ENCODE peak calls at places on chromosomes 12 and 14, in seven cellular contexts. One of them, this sample, is unnamed.

GRCh38 chr12:75661927-75662326 is 150.5 kb upstream of the KRR1 start:
- DNase-seq in stimulated activated CD4-positive, alpha-beta T cell treated with anti-CD3 and anti-CD28 coated beads, Interleukin-15, amount 100 ng/mL, for 1 hour: no peak
- DNase-seq in Right ventricle myocardium inferior: no peak
- DNase-seq in glutamatergic neuron: no peak
- DNase-seq in mucosa of descending colon: no peak
- DNase-seq in posterior vena cava: no peak
- DNase-seq in fibroblast of villous mesenchyme: peak; percentile 56
- DNase-seq in this sample: no peak

GRCh38 chr14:89625988-89626806 is 209.2 kb upstream of the FOXN3 start:
- DNase-seq in stimulated activated CD4-positive, alpha-beta T cell treated with anti-CD3 and anti-CD28 coated beads, Interleukin-15, amount 100 ng/mL, for 1 hour: no peak
- DNase-seq in Right ventricle myocardium inferior: no peak
- DNase-seq in glutamatergic neuron: no peak
- DNase-seq in mucosa of descending colon: no peak
- DNase-seq in posterior vena cava: no peak
- DNase-seq in fibroblast of villous mesenchyme: no peak
- DNase-seq in this sample: no peak

GRCh38 chr12:124379938-124380754 is 85.3 kb downstream of the RFLNA start:
- DNase-seq in stimulated activated CD4-positive, alpha-beta T cell treated with anti-CD3 and anti-CD28 coated beads, Interleukin-15, amount 100 ng/mL, for 1 hour: no peak
- DNase-seq in Right ventricle myocardium inferior: peak; percentile 85
- DNase-seq in glutamatergic neuron: no peak
- DNase-seq in mucosa of descending colon: no peak
- DNase-seq in posterior vena cava: peak; percentile 94
- DNase-seq in fibroblast of villous mesenchyme: peak; percentile 89
- DNase-seq in this sample: peak; percentile 59

GRCh38 chr14:22791302-22791701 is 23.9 kb downstream of the SLC7A7 start:
- DNase-seq in stimulated activated CD4-positive, alpha-beta T cell treated with anti-CD3 and anti-CD28 coated beads, Interleukin-15, amount 100 ng/mL, for 1 hour: no peak
- DNase-seq in Right ventricle myocardium inferior: no peak
- DNase-seq in glutamatergic neuron: no peak
- DNase-seq in mucosa of descending colon: no peak
- DNase-seq in posterior vena cava: no peak
- DNase-seq in fibroblast of villous mesenchyme: peak; percentile 74
- DNase-seq in this sample: no peak

GRCh38 chr12:3152892-3153291 is 75.7 kb downstream of the TSPAN9 start:
- DNase-seq in stimulated activated CD4-positive, alpha-beta T cell treated with anti-CD3 and anti-CD28 coated beads, Interleukin-15, amount 100 ng/mL, for 1 hour: no peak
- DNase-seq in Right ventricle myocardium inferior: no peak
- DNase-seq in glutamatergic neuron: no peak
- DNase-seq in mucosa of descending colon: no peak
- DNase-seq in posterior vena cava: no peak
- DNase-seq in fibroblast of villous mesenchyme: no peak
- DNase-seq in this sample: no peak

GRCh38 chr12:2691340-2692111 is 103.2 kb upstream of the FKBP4 start:
- DNase-seq in stimulated activated CD4-positive, alpha-beta T cell treated with anti-CD3 and anti-CD28 coated beads, Interleukin-15, amount 100 ng/mL, for 1 hour: peak; percentile 30
- DNase-seq in Right ventricle myocardium inferior: no peak
- DNase-seq in glutamatergic neuron: peak; percentile 61
- DNase-seq in mucosa of descending colon: peak; percentile 30
- DNase-seq in posterior vena cava: no peak
- DNase-seq in fibroblast of villous mesenchyme: no peak
- DNase-seq in this sample: peak; percentile 41

GRCh38 chr12:81450920-81451739 is 308.0 kb downstream of the PPFIA2 start:
- DNase-seq in stimulated activated CD4-positive, alpha-beta T cell treated with anti-CD3 and anti-CD28 coated beads, Interleukin-15, amount 100 ng/mL, for 1 hour: no peak
- DNase-seq in Right ventricle myocardium inferior: no peak
- DNase-seq in glutamatergic neuron: peak; percentile 42
- DNase-seq in mucosa of descending colon: peak; percentile 59
- DNase-seq in posterior vena cava: no peak
- DNase-seq in fibroblast of villous mesenchyme: peak; percentile 65
- DNase-seq in this sample: peak; percentile 65

GRCh38 chr14:88841741-88842140 is 17.3 kb downstream of the TTC8 start:
- DNase-seq in stimulated activated CD4-positive, alpha-beta T cell treated with anti-CD3 and anti-CD28 coated beads, Interleukin-15, amount 100 ng/mL, for 1 hour: no peak
- DNase-seq in Right ventricle myocardium inferior: no peak
- DNase-seq in glutamatergic neuron: no peak
- DNase-seq in mucosa of descending colon: no peak
- DNase-seq in posterior vena cava: no peak
- DNase-seq in fibroblast of villous mesenchyme: peak; percentile 35
- DNase-seq in this sample: no peak

GRCh38 chr12:15495742-15496141 is 173.4 kb downstream of the PTPRO start:
- DNase-seq in stimulated activated CD4-positive, alpha-beta T cell treated with anti-CD3 and anti-CD28 coated beads, Interleukin-15, amount 100 ng/mL, for 1 hour: no peak
- DNase-seq in Right ventricle myocardium inferior: no peak
- DNase-seq in glutamatergic neuron: no peak
- DNase-seq in mucosa of descending colon: no peak
- DNase-seq in posterior vena cava: no peak
- DNase-seq in fibroblast of villous mesenchyme: no peak
- DNase-seq in this sample: no peak

GRCh38 chr12:6424008-6424347 is 20.8 kb upstream of the CD27 start:
- DNase-seq in stimulated activated CD4-positive, alpha-beta T cell treated with anti-CD3 and anti-CD28 coated beads, Interleukin-15, amount 100 ng/mL, for 1 hour: no peak
- DNase-seq in Right ventricle myocardium inferior: no peak
- DNase-seq in glutamatergic neuron: no peak
- DNase-seq in mucosa of descending colon: no peak
- DNase-seq in posterior vena cava: no peak
- DNase-seq in fibroblast of villous mesenchyme: no peak
- DNase-seq in this sample: no peak

GRCh38 chr14:68248481-68249255 is 429.1 kb downstream of the RAD51B start:
- DNase-seq in stimulated activated CD4-positive, alpha-beta T cell treated with anti-CD3 and anti-CD28 coated beads, Interleukin-15, amount 100 ng/mL, for 1 hour: no peak
- DNase-seq in Right ventricle myocardium inferior: peak; percentile 52
- DNase-seq in glutamatergic neuron: peak; percentile 20
- DNase-seq in mucosa of descending colon: no peak
- DNase-seq in posterior vena cava: no peak
- DNase-seq in fibroblast of villous mesenchyme: peak; percentile 83
- DNase-seq in this sample: no peak

GRCh38 chr12:7229741-7230140 is 40.3 kb downstream of the PEX5 start:
- DNase-seq in stimulated activated CD4-positive, alpha-beta T cell treated with anti-CD3 and anti-CD28 coated beads, Interleukin-15, amount 100 ng/mL, for 1 hour: no peak
- DNase-seq in Right ventricle myocardium inferior: no peak
- DNase-seq in glutamatergic neuron: no peak
- DNase-seq in mucosa of descending colon: no peak
- DNase-seq in posterior vena cava: no peak
- DNase-seq in fibroblast of villous mesenchyme: no peak
- DNase-seq in this sample: no peak

GRCh38 chr12:47797432-47797831 is 22.3 kb downstream of the HDAC7 start:
- DNase-seq in stimulated activated CD4-positive, alpha-beta T cell treated with anti-CD3 and anti-CD28 coated beads, Interleukin-15, amount 100 ng/mL, for 1 hour: no peak
- DNase-seq in Right ventricle myocardium inferior: no peak
- DNase-seq in glutamatergic neuron: no peak
- DNase-seq in mucosa of descending colon: peak; percentile 47
- DNase-seq in posterior vena cava: no peak
- DNase-seq in fibroblast of villous mesenchyme: no peak
- DNase-seq in this sample: no peak

GRCh38 chr12:97194551-97194950 is 268.1 kb upstream of the RMST start:
- DNase-seq in stimulated activated CD4-positive, alpha-beta T cell treated with anti-CD3 and anti-CD28 coated beads, Interleukin-15, amount 100 ng/mL, for 1 hour: no peak
- DNase-seq in Right ventricle myocardium inferior: no peak
- DNase-seq in glutamatergic neuron: no peak
- DNase-seq in mucosa of descending colon: no peak
- DNase-seq in posterior vena cava: no peak
- DNase-seq in fibroblast of villous mesenchyme: no peak
- DNase-seq in this sample: no peak

GRCh38 chr14:55131782-55132181 is 2.7 kb downstream of the LGALS3 start:
- DNase-seq in stimulated activated CD4-positive, alpha-beta T cell treated with anti-CD3 and anti-CD28 coated beads, Interleukin-15, amount 100 ng/mL, for 1 hour: no peak
- DNase-seq in Right ventricle myocardium inferior: no peak
- DNase-seq in glutamatergic neuron: no peak
- DNase-seq in mucosa of descending colon: peak; percentile 59
- DNase-seq in posterior vena cava: no peak
- DNase-seq in fibroblast of villous mesenchyme: peak; percentile 49
- DNase-seq in this sample: no peak

GRCh38 chr14:94471045-94471444 is 5.0 kb downstream of the SERPINA9 start:
- DNase-seq in stimulated activated CD4-positive, alpha-beta T cell treated with anti-CD3 and anti-CD28 coated beads, Interleukin-15, amount 100 ng/mL, for 1 hour: no peak
- DNase-seq in Right ventricle myocardium inferior: no peak
- DNase-seq in glutamatergic neuron: no peak
- DNase-seq in mucosa of descending colon: no peak
- DNase-seq in posterior vena cava: no peak
- DNase-seq in fibroblast of villous mesenchyme: no peak
- DNase-seq in this sample: no peak

GRCh38 chr14:55123101-55123500 is 6.0 kb upstream of the LGALS3 start:
- DNase-seq in stimulated activated CD4-positive, alpha-beta T cell treated with anti-CD3 and anti-CD28 coated beads, Interleukin-15, amount 100 ng/mL, for 1 hour: no peak
- DNase-seq in Right ventricle myocardium inferior: no peak
- DNase-seq in glutamatergic neuron: no peak
- DNase-seq in mucosa of descending colon: no peak
- DNase-seq in posterior vena cava: no peak
- DNase-seq in fibroblast of villous mesenchyme: peak; percentile 74
- DNase-seq in this sample: no peak

GRCh38 chr12:120529641-120530314 is 820 bp upstream of the COQ5 start:
- DNase-seq in stimulated activated CD4-positive, alpha-beta T cell treated with anti-CD3 and anti-CD28 coated beads, Interleukin-15, amount 100 ng/mL, for 1 hour: no peak
- DNase-seq in Right ventricle myocardium inferior: no peak
- DNase-seq in glutamatergic neuron: no peak
- DNase-seq in mucosa of descending colon: peak; percentile 56
- DNase-seq in posterior vena cava: no peak
- DNase-seq in fibroblast of villous mesenchyme: peak; percentile 70
- DNase-seq in this sample: peak; percentile 6

GRCh38 chr14:103519837-103520212 is 2.8 kb downstream of the CKB start:
- DNase-seq in stimulated activated CD4-positive, alpha-beta T cell treated with anti-CD3 and anti-CD28 coated beads, Interleukin-15, amount 100 ng/mL, for 1 hour: no peak
- DNase-seq in Right ventricle myocardium inferior: no peak
- DNase-seq in glutamatergic neuron: peak; percentile 54
- DNase-seq in mucosa of descending colon: no peak
- DNase-seq in posterior vena cava: peak; percentile 84
- DNase-seq in fibroblast of villous mesenchyme: no peak
- DNase-seq in this sample: no peak

GRCh38 chr14:76863724-76864407 is 37.7 kb downstream of the LRRC74A start:
- DNase-seq in stimulated activated CD4-positive, alpha-beta T cell treated with anti-CD3 and anti-CD28 coated beads, Interleukin-15, amount 100 ng/mL, for 1 hour: no peak
- DNase-seq in Right ventricle myocardium inferior: peak; percentile 86
- DNase-seq in glutamatergic neuron: no peak
- DNase-seq in mucosa of descending colon: peak; percentile 29
- DNase-seq in posterior vena cava: no peak
- DNase-seq in fibroblast of villous mesenchyme: no peak
- DNase-seq in this sample: peak; percentile 38

GRCh38 chr14:73878436-73878835 is 8.2 kb upstream of the ZNF410 start:
- DNase-seq in stimulated activated CD4-positive, alpha-beta T cell treated with anti-CD3 and anti-CD28 coated beads, Interleukin-15, amount 100 ng/mL, for 1 hour: no peak
- DNase-seq in Right ventricle myocardium inferior: no peak
- DNase-seq in glutamatergic neuron: no peak
- DNase-seq in mucosa of descending colon: no peak
- DNase-seq in posterior vena cava: no peak
- DNase-seq in fibroblast of villous mesenchyme: peak; percentile 69
- DNase-seq in this sample: no peak

GRCh38 chr12:2640709-2641108 is 154.1 kb upstream of the FKBP4 start:
- DNase-seq in stimulated activated CD4-positive, alpha-beta T cell treated with anti-CD3 and anti-CD28 coated beads, Interleukin-15, amount 100 ng/mL, for 1 hour: no peak
- DNase-seq in Right ventricle myocardium inferior: no peak
- DNase-seq in glutamatergic neuron: no peak
- DNase-seq in mucosa of descending colon: no peak
- DNase-seq in posterior vena cava: peak; percentile 94
- DNase-seq in fibroblast of villous mesenchyme: peak; percentile 84
- DNase-seq in this sample: no peak

GRCh38 chr14:88384653-88385205 is 728 bp upstream of the SPATA7 start:
- DNase-seq in stimulated activated CD4-positive, alpha-beta T cell treated with anti-CD3 and anti-CD28 coated beads, Interleukin-15, amount 100 ng/mL, for 1 hour: no peak
- DNase-seq in Right ventricle myocardium inferior: no peak
- DNase-seq in glutamatergic neuron: no peak
- DNase-seq in mucosa of descending colon: peak; percentile 21
- DNase-seq in posterior vena cava: no peak
- DNase-seq in fibroblast of villous mesenchyme: peak; percentile 6
- DNase-seq in this sample: no peak

GRCh38 chr12:4535092-4535491 is 3.6 kb upstream of the RAD51AP1 start:
- DNase-seq in stimulated activated CD4-positive, alpha-beta T cell treated with anti-CD3 and anti-CD28 coated beads, Interleukin-15, amount 100 ng/mL, for 1 hour: no peak
- DNase-seq in Right ventricle myocardium inferior: no peak
- DNase-seq in glutamatergic neuron: no peak
- DNase-seq in mucosa of descending colon: no peak
- DNase-seq in posterior vena cava: no peak
- DNase-seq in fibroblast of villous mesenchyme: no peak
- DNase-seq in this sample: no peak

GRCh38 chr14:101761881-101762529 is 496 bp downstream of the PPP2R5C start:
- DNase-seq in stimulated activated CD4-positive, alpha-beta T cell treated with anti-CD3 and anti-CD28 coated beads, Interleukin-15, amount 100 ng/mL, for 1 hour: peak; percentile 28
- DNase-seq in Right ventricle myocardium inferior: peak; percentile 80
- DNase-seq in glutamatergic neuron: peak; percentile 54
- DNase-seq in mucosa of descending colon: peak; percentile 67
- DNase-seq in posterior vena cava: no peak
- DNase-seq in fibroblast of villous mesenchyme: no peak
- DNase-seq in this sample: peak; percentile 36

GRCh38 chr14:60736494-60736893 is 1.9 kb downstream of the MNAT1 start:
- DNase-seq in stimulated activated CD4-positive, alpha-beta T cell treated with anti-CD3 and anti-CD28 coated beads, Interleukin-15, amount 100 ng/mL, for 1 hour: no peak
- DNase-seq in Right ventricle myocardium inferior: no peak
- DNase-seq in glutamatergic neuron: no peak
- DNase-seq in mucosa of descending colon: no peak
- DNase-seq in posterior vena cava: no peak
- DNase-seq in fibroblast of villous mesenchyme: peak; percentile 50
- DNase-seq in this sample: no peak

GRCh38 chr14:41718477-41719166 is 111.9 kb downstream of the LRFN5 start:
- DNase-seq in stimulated activated CD4-positive, alpha-beta T cell treated with anti-CD3 and anti-CD28 coated beads, Interleukin-15, amount 100 ng/mL, for 1 hour: no peak
- DNase-seq in Right ventricle myocardium inferior: no peak
- DNase-seq in glutamatergic neuron: no peak
- DNase-seq in mucosa of descending colon: no peak
- DNase-seq in posterior vena cava: no peak
- DNase-seq in fibroblast of villous mesenchyme: no peak
- DNase-seq in this sample: no peak

GRCh38 chr14:28097585-28097984 is 669.0 kb upstream of the FOXG1 start:
- DNase-seq in stimulated activated CD4-positive, alpha-beta T cell treated with anti-CD3 and anti-CD28 coated beads, Interleukin-15, amount 100 ng/mL, for 1 hour: no peak
- DNase-seq in Right ventricle myocardium inferior: no peak
- DNase-seq in glutamatergic neuron: no peak
- DNase-seq in mucosa of descending colon: no peak
- DNase-seq in posterior vena cava: no peak
- DNase-seq in fibroblast of villous mesenchyme: no peak
- DNase-seq in this sample: no peak

GRCh38 chr12:61524851-61525250 is 735.4 kb upstream of the USP15 start:
- DNase-seq in stimulated activated CD4-positive, alpha-beta T cell treated with anti-CD3 and anti-CD28 coated beads, Interleukin-15, amount 100 ng/mL, for 1 hour: no peak
- DNase-seq in Right ventricle myocardium inferior: no peak
- DNase-seq in glutamatergic neuron: no peak
- DNase-seq in mucosa of descending colon: no peak
- DNase-seq in posterior vena cava: no peak
- DNase-seq in fibroblast of villous mesenchyme: no peak
- DNase-seq in this sample: no peak

GRCh38 chr14:72634910-72635647 is 258.8 kb downstream of the DPF3 start:
- DNase-seq in stimulated activated CD4-positive, alpha-beta T cell treated with anti-CD3 and anti-CD28 coated beads, Interleukin-15, amount 100 ng/mL, for 1 hour: no peak
- DNase-seq in Right ventricle myocardium inferior: no peak
- DNase-seq in glutamatergic neuron: no peak
- DNase-seq in mucosa of descending colon: no peak
- DNase-seq in posterior vena cava: no peak
- DNase-seq in fibroblast of villous mesenchyme: no peak
- DNase-seq in this sample: no peak

GRCh38 chr14:30191639-30192279 is 264.1 kb upstream of the PRKD1 start:
- DNase-seq in stimulated activated CD4-positive, alpha-beta T cell treated with anti-CD3 and anti-CD28 coated beads, Interleukin-15, amount 100 ng/mL, for 1 hour: no peak
- DNase-seq in Right ventricle myocardium inferior: no peak
- DNase-seq in glutamatergic neuron: no peak
- DNase-seq in mucosa of descending colon: no peak
- DNase-seq in posterior vena cava: no peak
- DNase-seq in fibroblast of villous mesenchyme: no peak
- DNase-seq in this sample: no peak

GRCh38 chr14:98293527-98293926 is 978.5 kb downstream of the BCL11B start:
- DNase-seq in stimulated activated CD4-positive, alpha-beta T cell treated with anti-CD3 and anti-CD28 coated beads, Interleukin-15, amount 100 ng/mL, for 1 hour: no peak
- DNase-seq in Right ventricle myocardium inferior: no peak
- DNase-seq in glutamatergic neuron: no peak
- DNase-seq in mucosa of descending colon: no peak
- DNase-seq in posterior vena cava: no peak
- DNase-seq in fibroblast of villous mesenchyme: no peak
- DNase-seq in this sample: no peak

GRCh38 chr12:56188786-56189335 is 422 bp downstream of the SMARCC2 start:
- DNase-seq in stimulated activated CD4-positive, alpha-beta T cell treated with anti-CD3 and anti-CD28 coated beads, Interleukin-15, amount 100 ng/mL, for 1 hour: no peak
- DNase-seq in Right ventricle myocardium inferior: no peak
- DNase-seq in glutamatergic neuron: peak; percentile 77
- DNase-seq in mucosa of descending colon: no peak
- DNase-seq in posterior vena cava: peak; percentile 84
- DNase-seq in fibroblast of villous mesenchyme: no peak
- DNase-seq in this sample: peak; percentile 46

GRCh38 chr14:73290279-73290678 is 53.0 kb downstream of the PAPLN start:
- DNase-seq in stimulated activated CD4-positive, alpha-beta T cell treated with anti-CD3 and anti-CD28 coated beads, Interleukin-15, amount 100 ng/mL, for 1 hour: no peak
- DNase-seq in Right ventricle myocardium inferior: no peak
- DNase-seq in glutamatergic neuron: no peak
- DNase-seq in mucosa of descending colon: no peak
- DNase-seq in posterior vena cava: no peak
- DNase-seq in fibroblast of villous mesenchyme: peak; percentile 23
- DNase-seq in this sample: no peak

GRCh38 chr12:49843871-49844437 is 1.0 kb upstream of the BCDIN3D start:
- DNase-seq in stimulated activated CD4-positive, alpha-beta T cell treated with anti-CD3 and anti-CD28 coated beads, Interleukin-15, amount 100 ng/mL, for 1 hour: no peak
- DNase-seq in Right ventricle myocardium inferior: no peak
- DNase-seq in glutamatergic neuron: no peak
- DNase-seq in mucosa of descending colon: no peak
- DNase-seq in posterior vena cava: no peak
- DNase-seq in fibroblast of villous mesenchyme: no peak
- DNase-seq in this sample: no peak

GRCh38 chr12:119788783-119789182 is 88.3 kb downstream of the CIT start:
- DNase-seq in stimulated activated CD4-positive, alpha-beta T cell treated with anti-CD3 and anti-CD28 coated beads, Interleukin-15, amount 100 ng/mL, for 1 hour: no peak
- DNase-seq in Right ventricle myocardium inferior: no peak
- DNase-seq in glutamatergic neuron: no peak
- DNase-seq in mucosa of descending colon: no peak
- DNase-seq in posterior vena cava: no peak
- DNase-seq in fibroblast of villous mesenchyme: peak; percentile 38
- DNase-seq in this sample: no peak